ENCODE peak calls at places on chromosomes 3 and 15, in six cellular contexts. K is IMR-90, T is neuronal stem cell, J is H1, Z is mesenchymal stem cell, L is H9. N is an unnamed sample.

GRCh38 chr3:59510576-59510975 is 460.8 kb upstream of the CFAP20DC start:
- DNase-seq in K (no peak), T (no peak), J (no peak), Z (peak; percentile 47), L (no peak), N (no peak)

GRCh38 chr3:181703701-181704420 is 7.9 kb upstream of the SOX2 start:
- DNase-seq in K (no peak), T (no peak), J (no peak), Z (no peak), L (peak; percentile 56), N (no peak)

GRCh38 chr15:90212221-90213079 is 11.3 kb downstream of the SEMA4B start:
- DNase-seq in K (no peak), T (no peak), J (no peak), Z (no peak), L (no peak), N (no peak)

GRCh38 chr3:115194461-115194860 is 47.4 kb upstream of the ZBTB20 start:
- DNase-seq in K (peak; percentile 46), T (no peak), J (no peak), Z (no peak), L (no peak), N (no peak)

GRCh38 chr3:67808906-67809305 is 154.5 kb upstream of the SUCLG2 start:
- DNase-seq in K (no peak), T (no peak), J (no peak), Z (no peak), L (no peak), N (no peak)

GRCh38 chr3:138946554-138947302 is at the start of the genes FOXL2 and FOXL2NB:
- DNase-seq in K (peak; percentile 48), T (peak; percentile 57), J (no peak), Z (peak; percentile 47), L (peak; percentile 86), N (peak; percentile 69)

GRCh38 chr15:71295242-71296031 is 180.2 kb downstream of the THSD4 start:
- DNase-seq in K (peak; percentile 100), T (no peak), J (peak; percentile 7), Z (peak; percentile 96), L (no peak), N (peak; percentile 88)

GRCh38 chr3:197028711-197029510 is 706 bp downstream of the MELTF start:
- DNase-seq in K (no peak), T (no peak), J (no peak), Z (peak; percentile 17), L (peak; percentile 38), N (no peak)

GRCh38 chr15:52008698-52009434 is 10.2 kb upstream of the MAPK6 start:
- DNase-seq in K (no peak), T (no peak), J (no peak), Z (peak; percentile 26), L (no peak), N (peak; percentile 90)

GRCh38 chr3:13472286-13472685 is 7.8 kb upstream of the HDAC11 start:
- DNase-seq in K (no peak), T (no peak), J (no peak), Z (no peak), L (no peak), N (peak; percentile 90)

GRCh38 chr3:16319307-16319706 is 54.3 kb downstream of the OXNAD1 start:
- DNase-seq in K (no peak), T (no peak), J (no peak), Z (no peak), L (peak; percentile 57), N (peak; percentile 32)

GRCh38 chr3:126927846-126928245 is 55.1 kb upstream of the PLXNA1 start:
- DNase-seq in K (no peak), T (no peak), J (no peak), Z (peak; percentile 26), L (no peak), N (no peak)

GRCh38 chr3:9703736-9704342 is at the start of gene CPNE9:
- DNase-seq in K (no peak), T (no peak), J (no peak), Z (no peak), L (peak; percentile 41), N (peak; percentile 5)

GRCh38 chr3:33940149-33940548 is 141.7 kb downstream of the PDCD6IP start:
- DNase-seq in K (peak; percentile 25), T (no peak), J (no peak), Z (no peak), L (no peak), N (no peak)

GRCh38 chr15:91919014-91919534 is 65.6 kb downstream of the SLCO3A1 start:
- DNase-seq in K (no peak), T (no peak), J (no peak), Z (no peak), L (no peak), N (no peak)

GRCh38 chr15:79724312-79724711 is 172.5 kb downstream of the MTHFS start:
- DNase-seq in K (peak; percentile 40), T (no peak), J (no peak), Z (no peak), L (no peak), N (no peak)

GRCh38 chr3:12247411-12247810 is 41.5 kb upstream of the PPARG start:
- DNase-seq in K (no peak), T (no peak), J (no peak), Z (no peak), L (no peak), N (no peak)

GRCh38 chr3:94234177-94234788 is 171.4 kb downstream of the NSUN3 start:
- DNase-seq in K (peak; percentile 44), T (peak; percentile 11), J (no peak), Z (peak; percentile 46), L (no peak), N (peak; percentile 55)

GRCh38 chr3:23760871-23761373 is 44.8 kb upstream of the UBE2E1 start:
- DNase-seq in K (no peak), T (no peak), J (no peak), Z (no peak), L (peak; percentile 54), N (no peak)

GRCh38 chr3:13011369-13012227 is 61.6 kb downstream of the IQSEC1 start:
- DNase-seq in K (no peak), T (no peak), J (no peak), Z (no peak), L (no peak), N (no peak)

DNA sequence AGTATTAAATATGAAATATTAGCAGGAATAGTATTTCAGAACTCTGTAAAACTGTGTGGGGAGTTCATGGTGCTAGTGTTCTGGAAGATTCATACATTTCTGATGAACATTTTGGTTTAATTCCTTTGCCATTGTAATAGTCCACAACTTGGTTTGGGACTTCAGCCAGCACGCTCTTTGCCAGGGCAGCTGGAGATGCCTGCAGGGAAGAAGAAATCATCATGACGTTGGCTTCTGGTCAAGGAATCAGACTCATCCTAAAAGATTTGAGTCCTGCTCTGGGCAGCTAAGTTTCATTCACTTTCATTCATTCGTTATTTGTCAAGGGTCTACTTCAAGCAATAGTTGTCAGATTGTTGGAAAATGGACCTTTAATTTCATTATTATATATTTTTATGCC is 32.4 kb upstream of the MRPL3 start:
- DNase-seq in K (peak; percentile 16), T (no peak), J (no peak), Z (no peak), L (no peak), N (no peak)
- H3K14ac ChIP-seq in K (no peak overlapping the region), T (no peak overlapping the region), J (no peak overlapping the region), Z (no peak overlapping the region), L (no peak overlapping the region), N (no peak overlapping the region)

DNA sequence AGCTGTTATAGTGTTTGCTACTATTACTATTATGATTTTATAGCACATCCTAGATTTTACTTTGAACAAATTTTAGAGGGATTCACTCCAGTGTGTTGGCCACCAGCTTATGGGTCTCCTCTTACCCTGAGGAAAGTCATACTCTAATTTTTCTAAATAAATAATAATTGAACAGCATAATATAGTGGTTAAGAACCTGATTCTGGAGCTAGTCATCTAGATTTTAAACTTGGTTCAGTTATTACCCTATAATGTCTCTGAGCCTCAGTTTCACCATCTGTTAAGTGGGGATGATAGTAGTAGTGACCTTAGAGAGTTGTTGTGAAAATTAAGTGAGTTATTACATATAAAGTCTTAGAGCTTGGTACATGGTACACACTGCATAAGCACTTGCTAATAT is 30.7 kb upstream of the TOPAZ1 start:
- DNase-seq in K (no peak), T (no peak), J (no peak), Z (no peak), L (no peak), N (no peak)
- H4K91ac ChIP-seq in K (no peak overlapping the region), T (no peak overlapping the region), J (no peak overlapping the region), Z (no peak overlapping the region), L (no peak overlapping the region), N (no peak overlapping the region)

GRCh38 chr15:92942706-92943105 is 42.6 kb downstream of the CHD2 start:
- DNase-seq in K (no peak), T (no peak), J (no peak), Z (no peak), L (no peak), N (peak; percentile 43)

GRCh38 chr15:92944946-92945521 is 44.9 kb downstream of the CHD2 start:
- DNase-seq in K (no peak), T (no peak), J (no peak), Z (no peak), L (no peak), N (peak; percentile 24)

GRCh38 chr15:92943581-92943980 is 43.5 kb downstream of the CHD2 start:
- DNase-seq in K (no peak), T (no peak), J (no peak), Z (no peak), L (no peak), N (peak; percentile 91)

GRCh38 chr15:92938387-92938786 is 38.3 kb downstream of the CHD2 start:
- DNase-seq in K (no peak), T (no peak), J (no peak), Z (no peak), L (no peak), N (no peak)

GRCh38 chr15:92941668-92942067 is 41.5 kb downstream of the CHD2 start:
- DNase-seq in K (no peak), T (no peak), J (no peak), Z (no peak), L (no peak), N (no peak)
- H3K14ac ChIP-seq in K (no peak overlapping the region), T (no peak overlapping the region), J (no peak overlapping the region), Z (no peak overlapping the region), L (no peak overlapping the region), N (no peak overlapping the region)

DNA sequence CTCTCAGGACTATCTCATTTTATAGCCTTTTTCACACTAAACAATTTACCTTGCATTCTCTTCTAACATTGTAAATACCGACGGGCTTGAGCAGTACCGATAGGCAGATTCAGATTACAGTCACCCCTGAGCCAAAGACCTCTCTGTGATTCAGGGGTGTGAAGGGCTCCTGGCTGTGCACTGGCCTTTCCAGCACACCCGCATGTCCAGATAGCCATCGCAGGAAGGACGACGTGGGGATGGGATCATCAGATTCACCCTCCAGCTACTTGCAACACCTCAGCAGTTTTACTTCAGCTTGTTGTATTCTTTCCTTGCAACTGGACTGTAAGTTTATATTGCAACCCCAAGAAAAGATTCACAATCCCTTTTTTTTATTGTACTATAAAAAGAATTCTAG is 48.3 kb downstream of the CASR start:
- DNase-seq in K (no peak), T (no peak), J (no peak), Z (no peak), L (no peak), N (peak; percentile 91)
- H4K91ac ChIP-seq in K (no peak overlapping the region), T (no peak overlapping the region), J (no peak overlapping the region), Z (no peak overlapping the region), L (no peak overlapping the region), N (no peak overlapping the region)

GRCh38 chr3:65126527-65127440 is 439.0 kb upstream of the ADAMTS9 start:
- DNase-seq in K (peak; percentile 10), T (no peak), J (no peak), Z (peak; percentile 89), L (no peak), N (peak; percentile 1)
- H3K14ac ChIP-seq in K (no peak overlapping the region), T (no peak overlapping the region), J (no peak overlapping the region), Z (no peak overlapping the region), L (no peak overlapping the region), N (no peak overlapping the region)